ENCODE peak calls at places on chromosome 13, in nine cellular contexts. D is suprapubic skin, U is upper lobe of left lung, M is IMR-90, F is ovary, S is testis, E is heart left ventricle, B is uterus, Y is K562. N is an unnamed sample.

GRCh38 chr13:31867709-31868108 is 128.4 kb downstream of the RXFP2 start:
- DNase-seq in B (no peak), D (no peak), S (no peak), F (no peak), Y (no peak), E (no peak), U (no peak), M (no peak), N (no peak)

GRCh38 chr13:108917581-108917980 is 288.2 kb downstream of the MYO16 start:
- DNase-seq in D (no peak), S (no peak), F (no peak), Y (no peak), B (no peak), E (no peak), U (no peak), M (peak), N (no peak)

GRCh38 chr13:110920038-110920437 is 5.2 kb upstream of the ANKRD10 start:
- DNase-seq in B (no peak), F (no peak), D (no peak), M (no peak), Y (no peak), S (peak), E (no peak), U (no peak), N (peak)

GRCh38 chr13:75513271-75513670 is 24.4 kb downstream of the COMMD6 start:
- DNase-seq in B (no peak), E (no peak), Y (no peak), U (no peak), F (no peak), D (no peak), M (no peak), S (no peak), N (no peak)

GRCh38 chr13:100347941-100348340 is 240.6 kb downstream of the GGACT start:
- DNase-seq in D (no peak), M (no peak), E (no peak), F (no peak), B (no peak), Y (no peak), S (no peak), U (no peak), N (no peak)

GRCh38 chr13:95193509-95194230 is 107.6 kb downstream of the ABCC4 start:
- DNase-seq in U (no peak), S (no peak), E (no peak), M (no peak), Y (no peak), F (no peak), D (no peak), B (no peak), N (peak)

GRCh38 chr13:114015608-114016295 is 41.9 kb upstream of the C13orf46 start:
- DNase-seq in Y (no peak), B (no peak), S (no peak), U (peak), D (peak), F (no peak), M (peak), E (no peak), N (peak)

GRCh38 chr13:110683203-110683883 is 22.6 kb downstream of the CARS2 start:
- DNase-seq in M (peak), B (no peak), F (no peak), E (no peak), Y (no peak), S (peak), U (no peak), D (no peak), N (no peak)

GRCh38 chr13:41610426-41610825 is 153.1 kb downstream of the RGCC start:
- DNase-seq in Y (no peak), B (peak), F (no peak), E (no peak), M (peak), U (peak), S (no peak), D (no peak), N (peak)

GRCh38 chr13:113589251-113589960 is 4.9 kb downstream of the TFDP1 start:
- DNase-seq in Y (no peak), E (peak), S (peak), B (peak), F (peak), D (peak), U (no peak), M (no peak), N (no peak)

GRCh38 chr13:66312312-66313087 is 917.6 kb downstream of the PCDH9 start:
- DNase-seq in S (peak), E (no peak), F (no peak), D (no peak), Y (no peak), M (peak), U (no peak), B (no peak), N (no peak)
- TF ChIP-seq POLR2A in S (no peak), E (no peak), F (no peak), D (no peak), Y (no peak), M (no peak), U (no peak), B (no peak), N (no peak)

DNA sequence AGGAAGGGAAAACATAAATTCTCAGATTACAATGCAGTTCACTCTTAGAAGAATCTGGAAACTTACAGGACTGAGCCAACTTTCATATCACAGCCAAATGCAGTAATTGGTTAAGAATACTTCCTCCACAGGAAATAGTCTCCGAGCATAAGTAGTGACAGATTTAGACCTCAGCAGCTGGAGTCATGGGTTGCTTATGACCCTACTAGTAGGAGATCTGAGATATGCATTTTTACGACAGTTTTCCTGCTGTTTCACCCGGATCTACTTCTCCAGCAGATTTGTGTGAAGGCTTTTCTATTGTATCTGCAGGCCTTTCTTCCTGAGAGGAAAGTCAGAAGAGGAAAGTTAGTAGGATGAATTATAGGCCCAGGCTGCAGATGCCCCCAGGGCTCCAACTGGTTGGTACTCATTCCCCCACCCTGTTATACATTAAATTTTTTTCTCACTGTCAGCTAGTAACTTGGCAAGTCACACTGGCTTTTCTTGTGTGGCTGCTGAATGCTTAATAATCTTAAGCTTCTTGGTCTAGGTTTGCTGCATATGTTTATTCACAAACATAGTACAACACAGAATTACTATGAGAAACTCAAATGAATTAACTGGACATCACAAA is 1241.5 kb upstream of the MIR17HG start:
- DNase-seq in Y (no peak), S (no peak), U (no peak), D (no peak), M (no peak), F (no peak), E (no peak), B (no peak), N (no peak)
- H3K4me3 ChIP-seq in Y (no peak), S (no peak), U (no peak), D (no peak), M (no peak), F (no peak), E (no peak), B (no peak), N (no peak)

GRCh38 chr13:102773441-102774209 is at the start of gene TEX30:
- DNase-seq in M (peak), F (peak), S (peak), U (peak), D (peak), B (peak), E (peak), Y (peak), N (peak)
- TF ChIP-seq POLR2A in M (peak), F (no peak), S (no peak), U (no peak), D (no peak), B (peak), E (peak), Y (peak), N (peak)

GRCh38 chr13:50153888-50154287 is 138.6 kb downstream of the KCNRG start:
- DNase-seq in E (no peak), S (no peak), U (no peak), B (no peak), Y (no peak), M (no peak), F (no peak), D (no peak), N (no peak)

GRCh38 chr13:50154697-50155096 is 139.5 kb downstream of the KCNRG start:
- DNase-seq in U (no peak), M (no peak), F (no peak), E (no peak), D (no peak), B (no peak), S (no peak), Y (no peak), N (no peak)

GRCh38 chr13:50152224-50152623 is 137.0 kb downstream of the KCNRG start:
- DNase-seq in U (no peak), B (no peak), E (no peak), D (no peak), M (no peak), F (no peak), Y (no peak), S (no peak), N (no peak)

GRCh38 chr13:50153401-50153800 is 138.2 kb downstream of the KCNRG start:
- DNase-seq in E (no peak), M (no peak), U (no peak), F (no peak), B (no peak), Y (no peak), S (no peak), D (no peak), N (no peak)

GRCh38 chr13:50152655-50153309 is 137.5 kb downstream of the KCNRG start:
- DNase-seq in D (no peak), Y (no peak), E (no peak), M (no peak), B (no peak), F (no peak), S (no peak), U (no peak), N (no peak)
- H3K4me3 ChIP-seq in D (no peak), Y (no peak), E (peak), M (no peak), B (no peak), F (no peak), S (no peak), U (no peak), N (no peak)